ENCODE peak calls at places on chromosomes 2 and 18, in ten cellular contexts. H is D341Med; J is KBM-7; B is BJ; M is neuronal stem cell; G is progenitor cell of endocrine pancreas; X is iris pigment epithelial cell; D is CD4-positive, alpha-beta memory T cell; F is fibroblast of the aortic adventitia; I is stimulated activated CD4-positive, alpha-beta T cell treated with anti-CD3 and anti-CD28 coated beads, Interleukin-1b, Interleukin-23, amount 100 ng/mL, for 1 hour. V is an unnamed sample.

GRCh38 chr18:44895176-44895798 is 214.6 kb downstream of the SETBP1 start:
- DNase-seq in X (peak; percentile 47), H (peak; percentile 78), G (no peak), M (no peak), J (peak; percentile 28), B (no peak), F (peak; percentile 76), D (no peak), I (no peak), V (no peak)

GRCh38 chr2:104860141-104860790 is 6.4 kb downstream of the POU3F3 start:
- DNase-seq in X (no peak), B (no peak), F (no peak), H (no peak), G (no peak), D (no peak), I (no peak), J (peak; percentile 38), M (no peak), V (no peak)

GRCh38 chr2:75548036-75548573 is 12.6 kb downstream of the EVA1A start:
- DNase-seq in M (no peak), G (no peak), F (no peak), I (no peak), X (peak; percentile 39), H (no peak), J (no peak), B (no peak), D (no peak), V (no peak)

GRCh38 chr2:47334356-47335136 is 68.4 kb upstream of the MSH2 start:
- DNase-seq in J (no peak), B (no peak), I (no peak), X (no peak), H (no peak), D (no peak), G (no peak), M (peak; percentile 53), F (peak; percentile 46), V (no peak)

GRCh38 chr2:31729065-31729439 is 148.3 kb upstream of the SRD5A2 start:
- DNase-seq in D (no peak), J (no peak), X (no peak), B (no peak), F (no peak), G (no peak), M (no peak), I (no peak), H (no peak), V (no peak)

GRCh38 chr2:42133771-42134195 is 35.4 kb upstream of the EML4 start:
- DNase-seq in G (no peak), H (no peak), D (no peak), J (no peak), F (no peak), X (no peak), B (no peak), M (no peak), I (no peak), V (no peak)

GRCh38 chr2:12502759-12503158 is 214.0 kb upstream of the TRIB2 start:
- DNase-seq in D (no peak), X (no peak), H (no peak), B (no peak), M (no peak), F (no peak), I (no peak), G (no peak), J (peak; percentile 28), V (no peak)

GRCh38 chr2:11375025-11375688 is 30.7 kb upstream of the ROCK2 start:
- DNase-seq in F (no peak), G (no peak), H (no peak), X (no peak), B (no peak), J (no peak), I (no peak), D (no peak), M (no peak), V (no peak)

GRCh38 chr18:68944330-68944729 is 146.4 kb downstream of the CCDC102B start:
- DNase-seq in I (no peak), M (no peak), J (no peak), G (no peak), B (no peak), F (no peak), X (no peak), D (no peak), H (peak; percentile 45), V (no peak)

GRCh38 chr2:39379643-39380524 is 57.2 kb downstream of the MAP4K3 start:
- DNase-seq in G (no peak), B (peak; percentile 19), H (peak; percentile 28), J (peak; percentile 53), M (no peak), I (no peak), X (peak; percentile 77), F (peak; percentile 78), D (peak; percentile 6), V (no peak)

GRCh38 chr2:148614024-148614331 is 30.6 kb upstream of the EPC2 start:
- DNase-seq in F (no peak), H (no peak), M (peak; percentile 54), I (no peak), D (no peak), J (peak; percentile 20), B (peak; percentile 9), X (peak; percentile 42), G (no peak), V (no peak)

GRCh38 chr2:5125017-5125730 is 567.0 kb upstream of the SOX11 start:
- DNase-seq in B (no peak), F (no peak), X (no peak), I (no peak), G (no peak), M (peak; percentile 26), H (no peak), J (no peak), D (no peak), V (no peak)

GRCh38 chr2:17479875-17480274 is 38.4 kb downstream of the RAD51AP2 start:
- DNase-seq in M (no peak), J (no peak), B (no peak), I (no peak), D (no peak), H (no peak), F (peak; percentile 13), X (peak; percentile 78), G (no peak), V (no peak)

GRCh38 chr18:23189768-23190661 is 54.7 kb downstream of the CABLES1 start:
- DNase-seq in F (no peak), I (no peak), B (no peak), X (no peak), G (no peak), M (no peak), H (no peak), D (no peak), J (no peak), V (no peak)

GRCh38 chr2:75243219-75243618 is 43.9 kb upstream of the TACR1 start:
- DNase-seq in F (no peak), D (no peak), G (no peak), B (no peak), M (no peak), X (no peak), J (no peak), H (no peak), I (no peak), V (no peak)

GRCh38 chr18:48295586-48296311 is 113.4 kb downstream of the ZBTB7C start:
- DNase-seq in I (no peak), J (no peak), X (peak; percentile 6), F (peak; percentile 9), H (peak; percentile 58), D (no peak), G (no peak), M (no peak), B (no peak), V (no peak)

GRCh38 chr2:64101141-64101591 is 43.1 kb downstream of the PELI1 start:
- DNase-seq in F (peak; percentile 92), B (peak; percentile 8), X (no peak), D (peak; percentile 25), J (no peak), M (no peak), H (no peak), G (no peak), I (no peak), V (no peak)

GRCh38 chr2:157662401-157662800 is 33.7 kb upstream of the ACVR1C start:
- DNase-seq in M (no peak), D (no peak), F (peak; percentile 11), G (no peak), H (no peak), I (no peak), J (no peak), X (peak; percentile 9), B (no peak), V (no peak)

GRCh38 chr18:8889479-8889878 is 184.1 kb downstream of the MTCL1 start:
- DNase-seq in B (no peak), J (no peak), F (peak; percentile 51), I (no peak), X (peak; percentile 78), G (no peak), D (no peak), M (no peak), H (no peak), V (no peak)

GRCh38 chr2:72233211-72233610 is 85.5 kb upstream of the CYP26B1 start:
- DNase-seq in X (no peak), M (no peak), I (no peak), G (no peak), J (no peak), B (no peak), D (no peak), F (no peak), H (no peak), V (no peak)

GRCh38 chr2:37984589-37984988 is 59.5 kb downstream of the RMDN2 start:
- DNase-seq in H (no peak), F (peak; percentile 69), G (no peak), M (no peak), J (peak; percentile 33), I (no peak), X (peak; percentile 23), D (no peak), B (no peak), V (no peak)

GRCh38 chr2:63827749-63828148 is 13.9 kb upstream of the UGP2 start:
- DNase-seq in F (peak; percentile 95), G (no peak), M (no peak), X (peak; percentile 94), B (peak; percentile 71), I (no peak), H (no peak), J (no peak), D (no peak), V (no peak)

GRCh38 chr2:233395687-233396086 is 41.4 kb downstream of the DGKD start:
- DNase-seq in B (no peak), F (no peak), G (no peak), I (no peak), J (no peak), D (no peak), M (no peak), X (no peak), H (no peak), V (no peak)

GRCh38 chr18:44627245-44627644 is 53.4 kb upstream of the SETBP1 start:
- DNase-seq in F (peak; percentile 73), G (no peak), X (peak; percentile 51), J (no peak), I (no peak), B (peak; percentile 36), M (no peak), H (no peak), D (no peak), V (no peak)